ENCODE peak calls at places on chromosomes 13 and 19, in five cellular contexts. A, F, D, N and S are unnamed samples.

GRCh38 chr13:42014119-42014518 is 34.3 kb upstream of the DGKH start:
- DNase-seq in A (no peak), F (no peak), D (no peak), N (no peak), S (no peak)

GRCh38 chr13:107600986-107601385 is 614.4 kb downstream of the LIG4 start:
- DNase-seq in A (no peak), F (no peak), D (no peak), N (no peak), S (no peak)

GRCh38 chr19:44617481-44617880 is 4.1 kb downstream of the IGSF23 start:
- DNase-seq in A (no peak), F (no peak), D (no peak), N (no peak), S (no peak)

GRCh38 chr13:59684105-59684504 is 479.6 kb downstream of the DIAPH3 start:
- DNase-seq in A (no peak), F (no peak), D (no peak), N (no peak), S (no peak)

GRCh38 chr19:7850429-7850819 is 20.4 kb downstream of the EVI5L start:
- DNase-seq in A (no peak), F (no peak), D (no peak), N (no peak), S (no peak)

GRCh38 chr19:36528921-36529518 is 949 bp upstream of the ZNF260 start:
- DNase-seq in A (no peak), F (no peak), D (no peak), N (no peak), S (no peak)

GRCh38 chr19:2282062-2282861 is at the start of gene PEAK3:
- DNase-seq in A (no peak), F (no peak), D (no peak), N (peak), S (no peak)

GRCh38 chr13:26112843-26113242 is 61.0 kb upstream of the SHISA2 start:
- DNase-seq in A (no peak), F (no peak), D (no peak), N (no peak), S (no peak)

GRCh38 chr13:82657471-82657870 is 1224.8 kb downstream of the SLITRK1 start:
- DNase-seq in A (no peak), F (no peak), D (no peak), N (no peak), S (no peak)

GRCh38 chr19:9183000-9183399 is 4.2 kb downstream of the OR7D2 start:
- DNase-seq in A (no peak), F (no peak), D (no peak), N (no peak), S (no peak)

GRCh38 chr19:38715540-38715939 is 28.7 kb downstream of the CAPN12 start:
- DNase-seq in A (no peak), F (no peak), D (no peak), N (no peak), S (no peak)

GRCh38 chr13:30526612-30527217 is 61.0 kb upstream of the HMGB1 start:
- DNase-seq in A (no peak), F (no peak), D (no peak), N (no peak), S (no peak)

GRCh38 chr19:11887618-11888531 is at the start of gene ZNF69:
- DNase-seq in A (peak), F (peak), D (peak), N (peak), S (peak)

GRCh38 chr13:71624641-71625040 is 242.4 kb downstream of the DACH1 start:
- DNase-seq in A (no peak), F (no peak), D (no peak), N (no peak), S (peak)

GRCh38 chr13:30373727-30374126 is 48.6 kb upstream of the UBE2L5 start:
- DNase-seq in A (no peak), F (no peak), D (no peak), N (no peak), S (no peak)

GRCh38 chr13:111082240-111082639 is 32.9 kb upstream of the ARHGEF7 start:
- DNase-seq in A (no peak), F (no peak), D (no peak), N (no peak), S (no peak)

GRCh38 chr13:29947839-29948238 is 97.4 kb upstream of the UBL3 start:
- DNase-seq in A (no peak), F (no peak), D (no peak), N (no peak), S (no peak)

GRCh38 chr13:29551214-29551613 is 44.3 kb downstream of the SLC7A1 start:
- DNase-seq in A (no peak), F (no peak), D (no peak), N (no peak), S (no peak)

GRCh38 chr13:112969692-112970338 is 801 bp downstream of the MCF2L start:
- DNase-seq in A (peak), F (no peak), D (no peak), N (no peak), S (no peak)

GRCh38 chr19:3304871-3305423 is 61.4 kb upstream of the NFIC start:
- DNase-seq in A (peak), F (peak), D (peak), N (peak), S (peak)

GRCh38 chr19:13953021-13953531 is 767 bp downstream of the DCAF15 start:
- DNase-seq in A (no peak), F (no peak), D (no peak), N (no peak), S (peak)

GRCh38 chr13:41458187-41458938 is 1.0 kb downstream of the RGCC start:
- DNase-seq in A (peak), F (no peak), D (peak), N (no peak), S (peak)

GRCh38 chr13:113369189-113369588 is 5.3 kb upstream of the GRTP1 start:
- DNase-seq in A (no peak), F (peak), D (no peak), N (no peak), S (no peak)

GRCh38 chr13:65095118-65095517 is 2135.0 kb downstream of the PCDH9 start:
- DNase-seq in A (no peak), F (no peak), D (no peak), N (no peak), S (no peak)

GRCh38 chr13:43058318-43058674 is 34.9 kb downstream of the DNAJC15 start:
- DNase-seq in A (no peak), F (no peak), D (no peak), N (no peak), S (no peak)

GRCh38 chr19:51546650-51547396 is 15.4 kb upstream of the SIGLEC6 start:
- DNase-seq in A (no peak), F (no peak), D (no peak), N (no peak), S (peak)

GRCh38 chr13:73399347-73400216 is 340.8 kb downstream of the KLF5 start:
- DNase-seq in A (no peak), F (no peak), D (no peak), N (no peak), S (no peak)

GRCh38 chr13:53250977-53251376 is 222.4 kb downstream of the OLFM4 start:
- DNase-seq in A (no peak), F (no peak), D (no peak), N (no peak), S (no peak)

GRCh38 chr13:43085545-43085944 is 62.2 kb downstream of the DNAJC15 start:
- DNase-seq in A (no peak), F (no peak), D (no peak), N (no peak), S (peak)

GRCh38 chr13:59269476-59269875 is 894.3 kb downstream of the DIAPH3 start:
- DNase-seq in A (no peak), F (no peak), D (no peak), N (no peak), S (no peak)